ENCODE peak calls at places on chromosomes 5 and 9, in seven cellular contexts. W is small intestine; E is Peyer's patch; A is NT2/D1; S is hepatocyte; H is endodermal cell; U is CD8-positive, alpha-beta memory T cell. O is an unnamed sample.

GRCh38 chr5:66144799-66145390 is 795 bp downstream of the SREK1 start:
- DNase-seq in A (no peak), S (no peak), U (no peak), H (no peak), E (no peak), W (no peak), O (no peak)

GRCh38 chr9:83429229-83429628 is 109.0 kb downstream of the FRMD3 start:
- DNase-seq in E (no peak), U (no peak), A (no peak), W (no peak), H (no peak), S (no peak), O (no peak)

GRCh38 chr9:99778308-99778707 is 43.4 kb upstream of the NR4A3 start:
- DNase-seq in H (no peak), A (no peak), W (no peak), U (no peak), S (peak; percentile 10), E (no peak), O (no peak)

GRCh38 chr9:137689745-137690529 is 71.1 kb downstream of the EHMT1 start:
- DNase-seq in S (peak; percentile 69), H (no peak), A (no peak), U (no peak), E (no peak), W (no peak), O (no peak)

GRCh38 chr5:75335486-75335885 is 1.5 kb upstream of the HMGCR start:
- DNase-seq in A (no peak), H (no peak), S (no peak), W (no peak), E (no peak), U (no peak), O (no peak)

GRCh38 chr9:95468791-95469190 is 48.0 kb downstream of the PTCH1 start:
- DNase-seq in E (no peak), W (no peak), A (no peak), S (no peak), U (no peak), H (no peak), O (no peak)

GRCh38 chr9:125629451-125629850 is 77.6 kb downstream of the MAPKAP1 start:
- DNase-seq in E (no peak), W (no peak), S (no peak), A (no peak), H (no peak), U (no peak), O (no peak)

GRCh38 chr9:87465791-87466190 is 31.9 kb upstream of the DAPK1 start:
- DNase-seq in S (no peak), E (no peak), W (no peak), H (peak; percentile 58), A (no peak), U (no peak), O (no peak)

GRCh38 chr9:126499911-126500599 is 113.7 kb upstream of the LMX1B start:
- DNase-seq in A (no peak), H (peak; percentile 82), S (no peak), U (peak; percentile 39), W (no peak), E (peak; percentile 39), O (peak; percentile 59)

GRCh38 chr9:104586496-104587180 is 12.6 kb downstream of the OR13C5 start:
- DNase-seq in U (no peak), S (peak; percentile 27), H (no peak), A (no peak), W (no peak), E (no peak), O (no peak)

GRCh38 chr5:14790931-14791330 is 80.6 kb downstream of the ANKH start:
- DNase-seq in E (no peak), S (no peak), A (no peak), U (no peak), H (no peak), W (peak; percentile 77), O (no peak)

GRCh38 chr9:135608294-135608998 is 30.9 kb downstream of the GLT6D1 start:
- DNase-seq in U (peak; percentile 38), A (no peak), W (no peak), H (no peak), E (no peak), S (peak; percentile 3), O (peak; percentile 38)

GRCh38 chr5:1161832-1162229 is 39.6 kb upstream of the SLC6A19 start:
- DNase-seq in S (no peak), E (peak; percentile 76), W (peak; percentile 48), A (no peak), U (peak; percentile 25), H (no peak), O (peak; percentile 83)

GRCh38 chr9:120210301-120210700 is 369.7 kb downstream of the CDK5RAP2 start:
- DNase-seq in S (no peak), W (no peak), H (no peak), A (no peak), E (no peak), U (no peak), O (no peak)

GRCh38 chr9:86801246-86801645 is 146.1 kb downstream of the GAS1 start:
- DNase-seq in H (no peak), E (no peak), W (no peak), S (no peak), U (no peak), A (no peak), O (no peak)

GRCh38 chr9:19173598-19174125 is 46.4 kb upstream of the PLIN2 start:
- DNase-seq in E (no peak), H (no peak), S (no peak), U (no peak), A (no peak), W (peak; percentile 26), O (no peak)

GRCh38 chr5:157473383-157474370 is 13.7 kb downstream of the NIPAL4 start:
- DNase-seq in W (no peak), A (no peak), H (no peak), S (no peak), E (no peak), U (no peak), O (no peak)

GRCh38 chr5:131163315-131164119 is 1.5 kb downstream of the HINT1 start:
- DNase-seq in W (peak; percentile 51), H (no peak), E (no peak), U (no peak), A (no peak), S (peak; percentile 26), O (no peak)

GRCh38 chr5:72179816-72180440 is 72.7 kb downstream of the MAP1B start:
- DNase-seq in S (no peak), E (no peak), W (no peak), U (no peak), A (no peak), H (no peak), O (no peak)

GRCh38 chr5:160020969-160021368 is 12.0 kb downstream of the TTC1 start:
- DNase-seq in U (no peak), E (no peak), S (no peak), W (no peak), A (no peak), H (no peak), O (no peak)

GRCh38 chr5:178215263-178216002 is 11.1 kb downstream of the HNRNPAB start:
- DNase-seq in A (no peak), U (no peak), E (peak; percentile 63), H (peak; percentile 55), S (no peak), W (peak; percentile 61), O (no peak)

GRCh38 chr5:57219386-57219785 is 45.5 kb downstream of the GPBP1 start:
- DNase-seq in H (no peak), E (no peak), A (no peak), U (no peak), S (peak; percentile 8), W (no peak), O (no peak)
- H3K4me1 ChIP-seq in H (no peaks in the 10 kb centered on the region), E (no peaks in the 10 kb centered on the region), A (no peaks in the 10 kb centered on the region), U (peaks cover 10% of the 10 kb centered on the region), S (no peaks in the 10 kb centered on the region), W (no peaks in the 10 kb centered on the region), O (peaks cover 33% of the 10 kb centered on the region)

GRCh38 chr5:135376961-135377621 is 21.9 kb downstream of the MACROH2A1 start:
- DNase-seq in S (no peak), W (no peak), A (no peak), H (peak; percentile 34), E (no peak), U (no peak), O (no peak)
- H3K4me1 ChIP-seq in S (peaks cover 67% of the 10 kb centered on the region), W (no peaks in the 10 kb centered on the region), A (peaks cover 2% of the 10 kb centered on the region), H (peaks cover 9% of the 10 kb centered on the region), E (peaks cover 31% of the 10 kb centered on the region), U (peaks cover 16% of the 10 kb centered on the region), O (peaks cover 27% of the 10 kb centered on the region)

GRCh38 chr5:137218471-137218870 is 280.7 kb downstream of the SPOCK1 start:
- DNase-seq in S (no peak), A (no peak), W (no peak), U (no peak), E (no peak), H (no peak), O (no peak)
- H3K4me1 ChIP-seq in S (peaks cover 7% of the 10 kb centered on the region), A (no peaks in the 10 kb centered on the region), W (no peaks in the 10 kb centered on the region), U (no peaks in the 10 kb centered on the region), E (no peaks in the 10 kb centered on the region), H (peaks cover 28% of the 10 kb centered on the region), O (peaks cover 17% of the 10 kb centered on the region)

GRCh38 chr5:149201121-149201637 is 59.9 kb downstream of the ABLIM3 start:
- DNase-seq in E (no peak), W (no peak), S (no peak), A (no peak), U (no peak), H (no peak), O (no peak)

GRCh38 chr5:149206524-149207141 is 65.0 kb upstream of the AFAP1L1 start:
- DNase-seq in S (no peak), A (no peak), U (no peak), E (no peak), H (no peak), W (no peak), O (no peak)

GRCh38 chr5:149205625-149206523 is 64.6 kb downstream of the ABLIM3 start:
- DNase-seq in W (no peak), A (no peak), H (no peak), U (no peak), E (no peak), S (no peak), O (no peak)

GRCh38 chr5:149202910-149203451 is 61.7 kb downstream of the ABLIM3 start:
- DNase-seq in W (no peak), S (no peak), H (no peak), U (no peak), E (no peak), A (no peak), O (no peak)

DNA sequence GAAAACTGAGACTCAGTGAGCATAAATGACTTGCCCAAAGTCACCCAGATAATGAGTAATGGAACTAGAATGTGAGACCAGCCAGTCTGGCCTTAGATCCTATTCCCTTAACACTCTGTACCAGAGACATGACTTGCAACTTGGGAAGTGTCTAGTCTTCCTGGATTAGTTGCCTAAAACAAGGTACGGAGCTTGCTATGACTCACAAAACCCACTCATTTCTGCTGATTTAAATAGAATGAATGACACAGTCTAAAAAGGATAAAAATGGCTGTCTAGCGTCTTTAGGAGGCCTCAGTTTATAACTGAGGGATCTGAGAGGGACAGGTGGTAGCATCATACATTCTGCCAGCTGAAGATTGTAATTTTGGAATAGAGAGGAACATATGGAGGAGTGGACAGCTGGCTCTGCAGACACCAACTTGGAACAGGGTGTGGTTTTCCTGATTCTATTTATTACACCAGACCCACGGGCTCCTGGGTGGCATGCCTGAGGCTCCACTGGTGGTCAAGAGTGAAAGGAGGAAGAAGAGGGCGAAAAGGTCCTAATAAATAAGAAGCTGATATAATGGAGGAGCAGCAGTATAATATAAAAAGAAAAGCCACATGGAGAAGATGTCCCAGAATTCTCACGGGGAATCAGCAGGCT is 62.7 kb downstream of the ABLIM3 start:
- DNase-seq in S (no peak), W (no peak), H (no peak), E (no peak), U (no peak), A (no peak), O (no peak)
- H3K4me1 ChIP-seq in S (no peaks in the 10 kb centered on the region), W (no peaks in the 10 kb centered on the region), H (no peaks in the 10 kb centered on the region), E (no peaks in the 10 kb centered on the region), U (no peaks in the 10 kb centered on the region), A (no peaks in the 10 kb centered on the region), O (peaks cover 18% of the 10 kb centered on the region)

GRCh38 chr9:131421691-131422090 is 27.8 kb downstream of the PRRC2B start:
- DNase-seq in A (no peak), S (no peak), U (no peak), H (no peak), E (no peak), W (no peak), O (no peak)
- H3K4me1 ChIP-seq in A (peaks cover 36% of the 10 kb centered on the region), S (peaks cover 58% of the 10 kb centered on the region), U (peaks cover 72% of the 10 kb centered on the region), H (peaks cover 36% of the 10 kb centered on the region), E (peaks cover 79% of the 10 kb centered on the region), W (peaks cover 5% of the 10 kb centered on the region), O (peaks cover 47% of the 10 kb centered on the region)